ENCODE peak calls at places on chromosomes 11 and 22, in seven cellular contexts. P, U, Z, T, Q, V and E are unnamed samples.

GRCh38 chr11:64744544-64745218 is 739 bp upstream of the RASGRP2 start:
- DNase-seq in U (no peak), P (no peak), V (no peak), Z (peak), Q (peak), T (no peak), E (no peak)

GRCh38 chr22:24027389-24027980 is 16.4 kb downstream of the CABIN1 start:
- DNase-seq in T (no peak), U (no peak), Z (no peak), P (no peak), V (no peak), Q (no peak), E (peak)

GRCh38 chr11:69775163-69775755 is at the start of gene FGF4:
- DNase-seq in U (no peak), Q (no peak), P (no peak), T (no peak), Z (peak), V (no peak), E (no peak)

GRCh38 chr11:75383246-75383645 is 16.1 kb upstream of the RPS3 start:
- DNase-seq in T (no peak), P (peak), V (no peak), U (no peak), Z (no peak), Q (no peak), E (no peak)

GRCh38 chr22:49197500-49197899 is 630.2 kb downstream of the BRD1 start:
- DNase-seq in Q (no peak), V (peak), P (peak), T (no peak), Z (no peak), U (no peak), E (peak)

GRCh38 chr11:128174465-128175101 is 412.8 kb downstream of the ETS1 start:
- DNase-seq in Q (no peak), P (no peak), T (no peak), V (no peak), U (no peak), Z (no peak), E (no peak)

GRCh38 chr11:130137999-130138398 is 21.6 kb upstream of the ST14 start:
- DNase-seq in Q (no peak), V (no peak), P (no peak), Z (no peak), T (no peak), U (no peak), E (no peak)

GRCh38 chr11:57339305-57339704 is 1.2 kb downstream of the P2RX3 start:
- DNase-seq in V (no peak), T (no peak), Z (no peak), P (no peak), Q (no peak), U (no peak), E (no peak)

GRCh38 chr11:2420502-2421225 is 20.1 kb downstream of the TSSC4 start:
- DNase-seq in V (peak), U (peak), Q (peak), T (peak), Z (peak), P (peak), E (no peak)

GRCh38 chr22:43377486-43377995 is 34.3 kb upstream of the MPPED1 start:
- DNase-seq in V (no peak), Q (no peak), U (no peak), P (no peak), Z (no peak), T (no peak), E (peak)

GRCh38 chr11:132361011-132361550 is 990.7 kb downstream of the NTM start:
- DNase-seq in U (no peak), T (no peak), Z (no peak), Q (no peak), V (no peak), P (no peak), E (no peak)

GRCh38 chr22:30869996-30870395 is 98.6 kb downstream of the MORC2 start:
- DNase-seq in T (no peak), Q (no peak), U (no peak), P (no peak), Z (no peak), V (peak), E (peak)

GRCh38 chr11:95671768-95672167 is 117.8 kb downstream of the FAM76B start:
- DNase-seq in Q (no peak), V (no peak), Z (no peak), T (no peak), P (no peak), U (no peak), E (no peak)

GRCh38 chr22:30196867-30197336 is 49.7 kb downstream of the LIF start:
- DNase-seq in P (no peak), U (no peak), V (no peak), T (no peak), Q (no peak), Z (no peak), E (no peak)

GRCh38 chr11:134634897-134635831 is 223.1 kb upstream of the B3GAT1 start:
- DNase-seq in Q (no peak), Z (no peak), V (no peak), T (no peak), U (no peak), P (no peak), E (peak)

GRCh38 chr11:19683141-19683805 is 29.4 kb upstream of the NAV2 start:
- DNase-seq in V (peak), Q (no peak), P (no peak), Z (no peak), U (no peak), T (peak), E (peak)

GRCh38 chr11:128621491-128622136 is 34.3 kb upstream of the ETS1 start:
- DNase-seq in T (no peak), Z (no peak), Q (no peak), V (peak), U (no peak), P (no peak), E (no peak)

GRCh38 chr22:41380993-41381328 is 781 bp upstream of the TEF start:
- DNase-seq in Q (peak), P (peak), T (peak), Z (no peak), V (peak), U (peak), E (no peak)

GRCh38 chr11:110086892-110087309 is 6.3 kb upstream of the ZC3H12C start:
- DNase-seq in V (no peak), U (no peak), P (peak), T (peak), Q (no peak), Z (no peak), E (no peak)

GRCh38 chr22:26748845-26749244 is 91.5 kb downstream of the MIAT start:
- DNase-seq in T (no peak), Q (no peak), Z (no peak), U (no peak), P (no peak), V (no peak), E (no peak)

GRCh38 chr11:87330072-87330678 is 292.4 kb downstream of the TMEM135 start:
- DNase-seq in Z (no peak), Q (no peak), P (no peak), V (no peak), U (no peak), T (no peak), E (no peak)
- TF ChIP-seq EP300 in Z (no peak), Q (no peak), P (no peak), V (no peak), U (no peak), T (no peak), E (no peak)

GRCh38 chr11:122197055-122197987 is 81.3 kb upstream of the BLID start:
- DNase-seq in U (no peak), Q (no peak), P (no peak), T (no peak), Z (no peak), V (no peak), E (no peak)

GRCh38 chr11:122198291-122198983 is 82.4 kb upstream of the BLID start:
- DNase-seq in T (no peak), Q (no peak), V (no peak), Z (no peak), U (no peak), P (no peak), E (no peak)

GRCh38 chr11:122192634-122193245 is 76.7 kb upstream of the BLID start:
- DNase-seq in Z (no peak), V (no peak), Q (no peak), T (no peak), U (no peak), P (no peak), E (no peak)

GRCh38 chr11:122193457-122193856 is 77.4 kb upstream of the BLID start:
- DNase-seq in U (no peak), Z (no peak), P (no peak), V (no peak), Q (no peak), T (no peak), E (no peak)

GRCh38 chr11:122195790-122196189 is 79.8 kb upstream of the BLID start:
- DNase-seq in P (no peak), U (no peak), V (no peak), Z (no peak), T (no peak), Q (no peak), E (no peak)
- TF ChIP-seq POLR2AphosphoS5 in P (no peak), U (no peak), V (no peak), Z (no peak), T (no peak), Q (no peak), E (no peak)

DNA sequence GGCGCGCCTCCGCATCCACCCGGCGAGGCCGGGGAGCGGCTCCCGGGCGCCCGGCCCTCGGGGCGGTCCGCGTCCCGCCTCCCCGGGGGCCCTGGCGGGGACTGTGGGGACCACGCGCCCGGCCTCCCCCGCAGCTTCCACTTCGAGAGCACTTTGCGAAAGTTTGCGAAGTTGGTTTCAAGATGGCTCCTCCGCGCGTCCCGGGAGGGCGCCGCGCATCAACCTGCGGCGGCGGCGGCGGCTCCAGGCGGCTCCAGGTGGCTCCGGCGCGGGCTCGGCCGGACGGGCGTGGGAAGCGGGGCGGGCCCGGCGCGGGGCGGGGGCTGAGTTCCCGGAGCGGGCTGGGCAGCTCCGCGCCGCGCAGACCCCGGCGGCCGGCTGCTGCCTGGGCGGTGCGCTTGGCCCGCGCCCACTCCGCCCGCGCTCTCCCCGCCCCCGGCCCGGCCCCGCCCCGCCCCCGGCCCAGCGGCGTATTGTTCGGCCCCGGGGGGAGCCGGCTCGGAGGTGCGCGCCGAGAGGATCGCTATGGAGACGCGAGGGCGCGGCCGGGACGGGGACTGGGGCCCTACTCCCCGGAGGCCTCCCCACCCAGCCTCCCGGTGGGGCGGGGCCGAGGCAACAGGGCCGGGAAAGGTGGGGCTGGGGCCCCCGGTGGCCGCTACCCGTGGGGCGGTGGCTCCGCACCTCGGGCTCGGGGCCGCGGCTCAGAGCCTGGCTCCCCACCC is at the start of gene CELSR1:
- DNase-seq in V (no peak), U (peak), P (peak), Z (peak), Q (no peak), T (peak), E (no peak)
- TF ChIP-seq POLR2A in V (no peak), U (no peak), P (no peak), Z (no peak), Q (no peak), T (no peak), E (no peak)

GRCh38 chr22:46737976-46738641 is at the start of gene CERK:
- DNase-seq in U (peak), Q (peak), P (peak), T (peak), Z (peak), V (peak), E (peak)
- TF ChIP-seq EP300 in U (no peak), Q (no peak), P (no peak), T (no peak), Z (no peak), V (no peak), E (no peak)

DNA sequence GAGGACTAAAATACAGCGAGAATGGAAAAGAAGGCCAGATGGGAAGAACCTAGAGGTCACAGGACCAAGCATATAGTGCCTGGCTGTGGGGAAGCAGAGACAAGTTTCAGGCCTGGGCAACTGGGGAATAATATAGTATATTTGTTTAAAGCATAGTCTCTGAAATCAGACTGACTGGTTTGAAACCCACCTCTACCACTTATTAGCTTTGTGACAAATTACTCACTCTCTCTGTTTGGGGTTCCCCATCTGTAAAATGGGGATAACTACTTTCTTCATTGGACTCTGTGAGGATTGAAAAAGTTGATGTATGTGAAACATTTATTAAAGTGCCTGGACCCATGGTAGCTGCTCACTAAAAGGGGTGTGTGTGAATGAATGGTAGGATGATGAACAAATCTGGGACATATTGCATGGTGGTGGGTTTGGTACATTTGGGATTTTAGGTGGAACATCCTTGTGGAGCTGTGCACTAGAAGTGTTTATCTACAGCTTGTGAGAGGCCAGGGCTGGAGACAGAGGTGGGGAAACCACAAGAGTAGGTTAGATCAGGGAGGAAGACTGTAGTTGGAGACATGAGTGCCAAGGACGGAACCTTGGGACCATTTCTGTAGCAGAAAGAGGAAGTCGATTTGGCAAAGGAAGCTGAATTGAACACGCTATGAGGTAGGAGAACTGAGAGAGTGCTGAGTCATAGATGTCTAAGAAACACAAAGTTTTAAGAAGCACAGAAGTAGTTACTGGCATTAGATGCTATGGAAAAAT is 52.6 kb downstream of the SWAP70 start:
- DNase-seq in V (no peak), Z (no peak), U (no peak), P (peak), Q (peak), T (no peak), E (no peak)
- TF ChIP-seq POLR2AphosphoS5 in V (no peak), Z (no peak), U (no peak), P (peak), Q (no peak), T (no peak), E (peak)